ENCODE peak calls at places on chromosomes 2 and 18, in four cellular contexts. G is small intestine, I is GM04504, F is non-pigmented ciliary epithelial cell. U is an unnamed sample.
A peak's percentile ranks its signal among the peaks of the same experiment; 100 is the strongest.

GRCh38 chr2:207692206-207693065 is 19.0 kb upstream of the CCNYL1 start:
- DNase-seq in F (no peak), I (no peak), G (peak; percentile 63), U (peak; percentile 63)

GRCh38 chr2:110869472-110870446 is 137.4 kb downstream of the ACOXL start:
- DNase-seq in F (no peak), G (no peak), I (no peak), U (peak; percentile 5)

GRCh38 chr18:26190506-26190905 is 35.7 kb upstream of the TAF4B start:
- DNase-seq in F (no peak), I (no peak), G (peak; percentile 21), U (no peak)

GRCh38 chr2:238091426-238092060 is 8.6 kb upstream of the ESPNL start:
- DNase-seq in I (no peak), G (no peak), F (no peak), U (no peak)

GRCh38 chr18:29164020-29164706 is 987.2 kb upstream of the CDH2 start:
- DNase-seq in I (peak; percentile 68), F (peak; percentile 88), G (no peak), U (peak; percentile 13)

GRCh38 chr18:3319399-3319798 is 57.5 kb downstream of the MYL12B start:
- DNase-seq in F (no peak), G (no peak), I (no peak), U (no peak)

GRCh38 chr2:96869281-96869823 is 528 bp downstream of the SEMA4C start:
- DNase-seq in F (no peak), G (no peak), I (peak; percentile 52), U (peak; percentile 12)

GRCh38 chr2:29201979-29202378 is 86.8 kb downstream of the CLIP4 start:
- DNase-seq in I (no peak), G (no peak), F (no peak), U (no peak)

GRCh38 chr2:100213595-100213994 is 71.2 kb upstream of the AFF3 start:
- DNase-seq in G (peak; percentile 85), F (no peak), I (no peak), U (no peak)

GRCh38 chr18:11998182-11998581 is 16.9 kb downstream of the IMPA2 start:
- DNase-seq in I (no peak), G (no peak), F (no peak), U (no peak)

GRCh38 chr2:88099798-88100488 is 27.9 kb downstream of the FABP1 start:
- DNase-seq in I (peak; percentile 1), F (no peak), G (no peak), U (peak; percentile 57)

GRCh38 chr2:54371461-54372065 is 84.6 kb upstream of the SPTBN1 start:
- DNase-seq in F (no peak), I (no peak), G (no peak), U (peak; percentile 33)

GRCh38 chr18:6374340-6374739 is 40.4 kb downstream of the L3MBTL4 start:
- DNase-seq in F (no peak), I (no peak), G (no peak), U (no peak)

GRCh38 chr2:152635635-152636298 is 81.5 kb downstream of the PRPF40A start:
- DNase-seq in F (no peak), I (peak; percentile 30), G (peak; percentile 68), U (peak; percentile 73)

GRCh38 chr2:111896576-111896975 is 1.8 kb upstream of the MERTK start:
- DNase-seq in G (no peak), I (no peak), F (no peak), U (no peak)

GRCh38 chr18:26865557-26865956 is at the start of gene AQP4:
- DNase-seq in G (no peak), I (no peak), F (no peak), U (no peak)

GRCh38 chr2:27932396-27932795 is 41.9 kb downstream of the BABAM2 start:
- DNase-seq in G (no peak), I (no peak), F (no peak), U (peak; percentile 34)

GRCh38 chr2:24926602-24927252 is 6.7 kb upstream of the ADCY3 start:
- DNase-seq in I (no peak), F (no peak), G (peak; percentile 20), U (no peak)

GRCh38 chr2:101361079-101361478 is 26.2 kb downstream of the CREG2 start:
- DNase-seq in G (no peak), I (no peak), F (no peak), U (no peak)

GRCh38 chr2:64854773-64855237 is 134.4 kb upstream of the SLC1A4 start:
- DNase-seq in F (no peak), I (no peak), G (no peak), U (no peak)

GRCh38 chr2:232097260-232097659 is 135.7 kb downstream of the DIS3L2 start:
- DNase-seq in F (no peak), G (no peak), I (no peak), U (no peak)

GRCh38 chr2:133972786-133973185 is 281.1 kb upstream of the MGAT5 start:
- DNase-seq in F (no peak), G (no peak), I (peak; percentile 22), U (no peak)

GRCh38 chr18:48639772-48640432 is 101.1 kb downstream of the CTIF start:
- DNase-seq in I (no peak), G (no peak), F (no peak), U (peak; percentile 3)

GRCh38 chr2:239569401-239570090 is 168.7 kb upstream of the HDAC4 start:
- DNase-seq in F (no peak), I (no peak), G (no peak), U (no peak)

GRCh38 chr18:24089059-24089458 is 49.8 kb upstream of the CABYR start:
- DNase-seq in I (no peak), F (no peak), G (no peak), U (no peak)

GRCh38 chr18:44798433-44799048 is 117.9 kb downstream of the SETBP1 start:
- DNase-seq in I (no peak), G (no peak), F (no peak), U (no peak)

GRCh38 chr2:24707141-24707540 is 86.0 kb downstream of the PTRHD1 start:
- DNase-seq in G (no peak), F (no peak), I (no peak), U (no peak)

GRCh38 chr2:225041210-225041870 is 928 bp downstream of the DOCK10 start:
- DNase-seq in G (peak; percentile 30), I (no peak), F (no peak), U (no peak)

GRCh38 chr2:236872971-236873370 is 212.7 kb upstream of the COPS8 start:
- DNase-seq in I (no peak), F (no peak), G (no peak), U (no peak)

GRCh38 chr2:106157416-106157815 is 36.7 kb downstream of the UXS1 start:
- DNase-seq in G (no peak), I (no peak), F (no peak), U (no peak)

GRCh38 chr18:75210274-75211001 is at the start of gene TSHZ1:
- DNase-seq in G (peak; percentile 89), I (peak; percentile 81), F (peak; percentile 55), U (peak; percentile 74)

GRCh38 chr2:235506997-235507615 is 13.3 kb downstream of the AGAP1 start:
- DNase-seq in G (no peak), F (no peak), I (no peak), U (no peak)

GRCh38 chr2:5766051-5766450 is 73.9 kb downstream of the SOX11 start:
- DNase-seq in I (no peak), G (no peak), F (peak; percentile 30), U (no peak)

GRCh38 chr2:15782769-15783294 is 157.5 kb upstream of the MYCN start:
- DNase-seq in F (no peak), G (no peak), I (no peak), U (no peak)

GRCh38 chr2:7567646-7568045 is 650.4 kb downstream of the RNF144A start:
- DNase-seq in G (peak; percentile 46), I (no peak), F (no peak), U (no peak)

GRCh38 chr18:77118256-77119090 is 14.1 kb downstream of the MBP start:
- DNase-seq in I (no peak), F (no peak), G (no peak), U (no peak)

GRCh38 chr2:240985881-240986786 is 12.3 kb upstream of the SNED1 start:
- DNase-seq in F (no peak), G (no peak), I (no peak), U (no peak)

GRCh38 chr2:150023044-150023443 is 435.5 kb upstream of the MMADHC start:
- DNase-seq in I (no peak), G (no peak), F (no peak), U (no peak)

GRCh38 chr18:2905802-2906521 is 59.2 kb downstream of the EMILIN2 start:
- DNase-seq in G (peak; percentile 45), F (no peak), I (peak; percentile 43), U (peak; percentile 60)

U was measured in HT-29.